ENCODE peak calls at places on chromosomes 7 and 10, in six cellular contexts. B is AG04450, F is fibroblast of mammary gland, N is gastrocnemius medialis, T is esophagus squamous epithelium, M is adrenal gland. U is an unnamed sample.

GRCh38 chr7:70044064-70044463 is 445.8 kb downstream of the AUTS2 start:
- DNase-seq in B (no peak), M (no peak), N (no peak), F (no peak), T (no peak), U (no peak)

GRCh38 chr10:31578951-31579350 is 259.9 kb downstream of the ZEB1 start:
- DNase-seq in F (no peak), N (no peak), M (no peak), B (no peak), T (no peak), U (no peak)

GRCh38 chr10:24722676-24723385 is 856 bp downstream of the ARHGAP21 start:
- DNase-seq in F (peak; percentile 52), B (no peak), T (no peak), M (peak; percentile 41), N (peak; percentile 44), U (no peak)

GRCh38 chr7:156386097-156386496 is 254.5 kb upstream of the RNF32 start:
- DNase-seq in T (no peak), N (no peak), M (no peak), F (no peak), B (no peak), U (no peak)

GRCh38 chr7:152760384-152761115 is 998 bp downstream of the ACTR3B start:
- DNase-seq in B (no peak), N (no peak), M (no peak), T (no peak), F (peak; percentile 10), U (no peak)

GRCh38 chr7:96187735-96188622 is 133.9 kb downstream of the SLC25A13 start:
- DNase-seq in M (no peak), T (no peak), F (no peak), B (no peak), N (no peak), U (no peak)

GRCh38 chr10:86219271-86219670 is 147.3 kb downstream of the GRID1 start:
- DNase-seq in M (no peak), B (no peak), N (no peak), F (no peak), T (no peak), U (no peak)

GRCh38 chr7:130344248-130344866 is at the start of gene CPA5:
- DNase-seq in F (no peak), T (no peak), B (no peak), N (no peak), M (no peak), U (no peak)

GRCh38 chr7:56009695-56010094 is 41.5 kb downstream of the PSPH start:
- DNase-seq in N (peak; percentile 50), B (no peak), M (peak; percentile 13), F (no peak), T (no peak), U (no peak)

GRCh38 chr7:6106140-6106904 is 75.1 kb downstream of the ANKRD61 start:
- DNase-seq in N (no peak), B (no peak), T (no peak), M (peak; percentile 29), F (peak; percentile 60), U (peak; percentile 14)

GRCh38 chr7:28315565-28316420 is 96.5 kb upstream of the CREB5 start:
- DNase-seq in B (no peak), N (no peak), M (peak; percentile 40), F (peak; percentile 94), T (no peak), U (no peak)

GRCh38 chr7:46257766-46258448 is 336.8 kb upstream of the IGFBP3 start:
- DNase-seq in N (no peak), M (no peak), T (no peak), F (peak; percentile 90), B (peak; percentile 68), U (peak; percentile 55)

GRCh38 chr10:113733635-113734034 is 17.8 kb upstream of the PLEKHS1 start:
- DNase-seq in B (no peak), F (no peak), T (no peak), N (no peak), M (no peak), U (no peak)

GRCh38 chr7:91759205-91759863 is 121.2 kb downstream of the MTERF1 start:
- DNase-seq in T (no peak), N (no peak), F (peak; percentile 40), M (no peak), B (no peak), U (no peak)

GRCh38 chr7:157752832-157753291 is 416.1 kb downstream of the DNAJB6 start:
- DNase-seq in T (no peak), M (no peak), B (no peak), N (no peak), F (peak; percentile 47), U (no peak)

GRCh38 chr10:110803830-110804338 is 67.8 kb upstream of the PDCD4 start:
- DNase-seq in M (peak; percentile 60), T (no peak), F (peak; percentile 61), N (no peak), B (no peak), U (no peak)

GRCh38 chr7:135771961-135772638 is 23.5 kb upstream of the FAM180A start:
- DNase-seq in B (peak; percentile 37), F (peak; percentile 79), N (no peak), M (no peak), T (no peak), U (no peak)

GRCh38 chr7:3673524-3673923 is 372.5 kb downstream of the SDK1 start:
- DNase-seq in M (peak; percentile 15), T (no peak), F (peak; percentile 17), B (no peak), N (no peak), U (no peak)

GRCh38 chr10:52814506-52814905 is 41.9 kb upstream of the MBL2 start:
- DNase-seq in M (no peak), T (no peak), F (no peak), B (no peak), N (no peak), U (no peak)

GRCh38 chr7:90709501-90710465 is 113.7 kb downstream of the CDK14 start:
- DNase-seq in B (no peak), N (no peak), M (peak; percentile 70), F (peak; percentile 71), T (no peak), U (no peak)

GRCh38 chr10:61839911-61840310 is 61.6 kb upstream of the ARID5B start:
- DNase-seq in T (no peak), F (no peak), N (no peak), B (no peak), M (no peak), U (no peak)

GRCh38 chr7:43112941-43113621 is 634 bp downstream of the HECW1 start:
- DNase-seq in T (no peak), F (peak; percentile 40), M (no peak), B (no peak), N (no peak), U (no peak)
- H3K4me3 ChIP-seq in T (peak overlapping the region; percentile 29), F (peak overlapping the region; percentile 21), M (no peak overlapping the region), B (peak overlapping the region; percentile 54), N (peak overlapping the region; percentile 20), U (peak overlapping the region; percentile 46)

GRCh38 chr10:100930368-100930767 is 17.6 kb downstream of the SLF2 start:
- DNase-seq in B (no peak), M (no peak), N (peak; percentile 16), T (no peak), F (no peak), U (no peak)

GRCh38 chr10:100939763-100940344 is 27.1 kb downstream of the SLF2 start:
- DNase-seq in N (no peak), F (no peak), B (peak; percentile 16), T (no peak), M (no peak), U (no peak)

GRCh38 chr10:100934084-100934659 is 21.4 kb downstream of the SLF2 start:
- DNase-seq in M (no peak), F (peak; percentile 21), N (no peak), T (no peak), B (no peak), U (no peak)
- TF ChIP-seq CTCF in M (peak; percentile 34), F (peak; percentile 59), N (peak; percentile 35), T (no peak), B (peak; percentile 52), U (peak; percentile 55)

DNA sequence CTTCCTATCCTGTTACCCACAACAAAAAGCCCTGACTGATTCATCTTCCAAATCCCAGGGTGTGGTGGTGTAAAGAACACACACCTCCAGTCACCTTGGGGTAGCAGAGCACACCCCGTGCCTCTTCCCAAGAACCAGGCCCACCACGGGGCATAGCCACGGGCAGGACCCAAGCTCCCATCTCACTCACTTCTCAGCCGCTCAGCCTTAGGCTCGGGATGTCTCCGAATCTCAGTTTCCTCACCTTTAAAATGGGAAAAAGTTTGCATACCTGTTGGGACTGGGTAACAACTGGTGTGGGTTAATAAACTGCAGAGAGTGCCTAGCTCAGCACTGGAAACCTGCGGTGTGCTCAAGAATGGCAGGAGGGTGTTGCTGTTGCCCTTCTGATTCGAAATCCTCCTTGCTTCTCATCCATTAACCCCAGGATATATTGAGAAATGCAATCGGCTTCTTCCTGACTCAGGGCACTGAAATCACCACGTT is 138.9 kb downstream of the FGFR2 start:
- DNase-seq in B (no peak), T (no peak), M (no peak), N (no peak), F (no peak), U (no peak)
- H3K4me3 ChIP-seq in B (no peak overlapping the region), T (no peak overlapping the region), M (no peak overlapping the region), N (no peak overlapping the region), F (no peak overlapping the region), U (no peak overlapping the region)

GRCh38 chr10:124558901-124559321 is 97.3 kb downstream of the LHPP start:
- DNase-seq in F (peak; percentile 29), B (no peak), N (peak; percentile 70), M (no peak), T (no peak), U (no peak)

GRCh38 chr10:124558339-124558685 is 96.7 kb downstream of the LHPP start:
- DNase-seq in M (no peak), T (no peak), N (no peak), B (no peak), F (no peak), U (no peak)

GRCh38 chr10:124559372-124560132 is 97.9 kb downstream of the LHPP start:
- DNase-seq in T (no peak), M (no peak), N (peak; percentile 60), F (no peak), B (no peak), U (no peak)

GRCh38 chr10:124561206-124561605 is 99.6 kb downstream of the LHPP start:
- DNase-seq in N (peak; percentile 45), T (no peak), F (no peak), B (no peak), M (no peak), U (no peak)

GRCh38 chr10:124560377-124560776 is 98.8 kb downstream of the LHPP start:
- DNase-seq in B (peak; percentile 16), T (no peak), F (peak; percentile 82), M (peak; percentile 39), N (peak; percentile 93), U (peak; percentile 52)
- TF ChIP-seq CTCF in B (no peak), T (no peak), F (no peak), M (peak; percentile 14), N (no peak), U (no peak)

GRCh38 chr10:91591792-91592165 is 41.1 kb downstream of the PPP1R3C start:
- DNase-seq in B (no peak), N (no peak), M (no peak), T (no peak), F (no peak), U (no peak)
- H3K4me3 ChIP-seq in B (peak overlapping the region; percentile 11), N (no peak overlapping the region), M (no peak overlapping the region), T (no peak overlapping the region), F (no peak overlapping the region), U (no peak overlapping the region)

GRCh38 chr10:92629945-92630344 is 37.0 kb downstream of the KIF11 start:
- DNase-seq in N (no peak), B (no peak), F (no peak), M (no peak), T (no peak), U (no peak)

GRCh38 chr10:92627845-92628480 is 35.0 kb downstream of the KIF11 start:
- DNase-seq in B (no peak), M (no peak), F (no peak), N (no peak), T (no peak), U (no peak)
- TF ChIP-seq CTCF in B (no peak), M (no peak), F (no peak), N (no peak), T (no peak), U (no peak)

U was measured in AG09309.